ENCODE peak calls at places on chromosomes 7 and 10, in ten cellular contexts. R is CD4-positive, CD25-positive, alpha-beta regulatory T cell; Z is Panc1; Q is aorta; Y is spleen; X is left ventricle myocardium inferior; T is cardiac muscle cell; K is IMR-90; A is thoracic aorta; M is sigmoid colon. S is an unnamed sample. For H3K36me3, the result is how much of the 10 kb centered on the place peaks cover.

GRCh38 chr7:46357290-46357689 is 436.2 kb upstream of the IGFBP3 start:
- DNase-seq in R (no peak), Z (no peak), Q (no peak), Y (no peak), X (no peak), T (no peak), K (no peak), A (no peak), M (no peak), S (no peak)

GRCh38 chr7:48298779-48299178 is 127.5 kb downstream of the ABCA13 start:
- DNase-seq in R (peak), Z (peak), Q (no peak), Y (no peak), X (no peak), T (no peak), K (peak), A (no peak), M (no peak), S (peak)

GRCh38 chr10:14195455-14195854 is 135.3 kb downstream of the FRMD4A start:
- DNase-seq in R (no peak), Z (no peak), Q (no peak), Y (no peak), X (no peak), T (no peak), K (no peak), A (no peak), M (no peak), S (no peak)

GRCh38 chr7:40612298-40612697 is 477.5 kb downstream of the SUGCT start:
- DNase-seq in R (no peak), Z (no peak), Q (no peak), Y (no peak), X (no peak), T (no peak), K (no peak), A (no peak), M (no peak), S (no peak)

GRCh38 chr10:51425431-51425830 is 274.0 kb downstream of the CSTF2T start:
- DNase-seq in R (no peak), Z (no peak), Q (no peak), Y (no peak), X (peak), T (no peak), K (no peak), A (no peak), M (no peak), S (no peak)

GRCh38 chr10:79316671-79317431 is 30.4 kb upstream of the PPIF start:
- DNase-seq in R (peak), Z (no peak), Q (peak), Y (peak), X (no peak), T (no peak), K (peak), A (no peak), M (no peak), S (peak)

GRCh38 chr10:98848361-98848760 is 387.3 kb downstream of the HPSE2 start:
- DNase-seq in R (no peak), Z (no peak), Q (no peak), Y (no peak), X (no peak), T (no peak), K (no peak), A (no peak), M (no peak), S (no peak)

GRCh38 chr10:64430690-64431323 is 909.6 kb downstream of the REEP3 start:
- DNase-seq in R (no peak), Z (peak), Q (no peak), Y (no peak), X (no peak), T (peak), K (no peak), A (no peak), M (no peak), S (no peak)

GRCh38 chr10:71463111-71463510 is 66.4 kb downstream of the CDH23 start:
- DNase-seq in R (no peak), Z (no peak), Q (no peak), Y (no peak), X (no peak), T (no peak), K (no peak), A (no peak), M (no peak), S (no peak)

GRCh38 chr10:86077871-86078638 is 288.5 kb downstream of the GRID1 start:
- DNase-seq in R (no peak), Z (no peak), Q (no peak), Y (peak), X (no peak), T (no peak), K (no peak), A (no peak), M (peak), S (no peak)

GRCh38 chr10:46299531-46300366 is 13.0 kb downstream of the ANTXRL start:
- DNase-seq in R (no peak), Z (no peak), Q (peak), Y (peak), X (no peak), T (peak), K (no peak), A (no peak), M (peak), S (peak)

GRCh38 chr10:5291501-5292195 is 73.1 kb upstream of the UCN3 start:
- DNase-seq in R (peak), Z (no peak), Q (no peak), Y (peak), X (peak), T (no peak), K (peak), A (no peak), M (peak), S (peak)

GRCh38 chr7:67690700-67691099 is 694.1 kb downstream of the TYW1 start:
- DNase-seq in R (no peak), Z (no peak), Q (no peak), Y (no peak), X (no peak), T (no peak), K (no peak), A (no peak), M (no peak), S (no peak)

GRCh38 chr10:81018898-81019890 is 481.5 kb downstream of the SH2D4B start:
- DNase-seq in R (peak), Z (peak), Q (no peak), Y (no peak), X (no peak), T (peak), K (peak), A (no peak), M (no peak), S (peak)

GRCh38 chr10:126705951-126706565 is 35.6 kb upstream of the C10orf90 start:
- DNase-seq in R (no peak), Z (no peak), Q (no peak), Y (no peak), X (peak), T (no peak), K (no peak), A (no peak), M (no peak), S (no peak)

GRCh38 chr10:97851341-97852001 is 1.8 kb downstream of the GOLGA7B start:
- DNase-seq in R (peak), Z (no peak), Q (no peak), Y (peak), X (no peak), T (no peak), K (no peak), A (no peak), M (no peak), S (no peak)

GRCh38 chr7:121360564-121360963 is 31.8 kb downstream of the WNT16 start:
- DNase-seq in R (no peak), Z (no peak), Q (no peak), Y (no peak), X (no peak), T (no peak), K (no peak), A (no peak), M (no peak), S (no peak)

GRCh38 chr10:110502851-110503301 is 5.2 kb downstream of the DUSP5 start:
- DNase-seq in R (peak), Z (no peak), Q (no peak), Y (no peak), X (peak), T (no peak), K (peak), A (no peak), M (peak), S (peak)
- H3K36me3 ChIP-seq in R (under half), Z (under half), Q (under half), Y (under half), X (under half), T (under half), K (under half), A (under half), M (under half), S (half or more)

GRCh38 chr10:75358835-75359421 is 42.6 kb downstream of the ZNF503 start:
- DNase-seq in R (no peak), Z (no peak), Q (no peak), Y (no peak), X (no peak), T (no peak), K (peak), A (no peak), M (no peak), S (no peak)

GRCh38 chr10:75357500-75357899 is 44.1 kb downstream of the ZNF503 start:
- DNase-seq in R (no peak), Z (no peak), Q (no peak), Y (no peak), X (no peak), T (no peak), K (no peak), A (no peak), M (no peak), S (no peak)

GRCh38 chr10:75356484-75356883 is 45.1 kb downstream of the ZNF503 start:
- DNase-seq in R (no peak), Z (no peak), Q (no peak), Y (no peak), X (no peak), T (no peak), K (no peak), A (no peak), M (no peak), S (no peak)

GRCh38 chr10:75355706-75356105 is 45.9 kb downstream of the ZNF503 start:
- DNase-seq in R (no peak), Z (no peak), Q (no peak), Y (no peak), X (no peak), T (no peak), K (peak), A (no peak), M (no peak), S (no peak)

GRCh38 chr10:75358121-75358520 is 43.4 kb downstream of the ZNF503 start:
- DNase-seq in R (no peak), Z (no peak), Q (no peak), Y (no peak), X (no peak), T (no peak), K (no peak), A (no peak), M (no peak), S (no peak)
- H3K4me3 ChIP-seq in R (no peak), Z (no peak), Q (no peak), Y (no peak), X (no peak), T (no peak), K (no peak), A (no peak), M (no peak), S (no peak)

GRCh38 chr10:29827512-29827911 is 192.7 kb upstream of the SVIL start:
- DNase-seq in R (no peak), Z (no peak), Q (no peak), Y (no peak), X (no peak), T (no peak), K (no peak), A (no peak), M (no peak), S (no peak)

GRCh38 chr10:29828440-29828894 is 193.7 kb upstream of the SVIL start:
- DNase-seq in R (no peak), Z (no peak), Q (no peak), Y (no peak), X (no peak), T (no peak), K (no peak), A (no peak), M (no peak), S (no peak)

GRCh38 chr10:29830526-29831512 is 196.0 kb upstream of the SVIL start:
- DNase-seq in R (no peak), Z (no peak), Q (no peak), Y (no peak), X (no peak), T (no peak), K (peak), A (no peak), M (peak), S (no peak)

GRCh38 chr10:29826801-29827200 is 192.0 kb upstream of the SVIL start:
- DNase-seq in R (no peak), Z (no peak), Q (no peak), Y (no peak), X (no peak), T (no peak), K (no peak), A (no peak), M (no peak), S (no peak)

GRCh38 chr10:29828978-29829377 is 194.2 kb upstream of the SVIL start:
- DNase-seq in R (peak), Z (no peak), Q (no peak), Y (no peak), X (no peak), T (no peak), K (no peak), A (no peak), M (no peak), S (no peak)
- H3K27ac ChIP-seq in R (no peak), Z (no peak), Q (no peak), Y (no peak), X (no peak), T (no peak), K (no peak), A (no peak), M (peak), S (no peak)

GRCh38 chr10:78015546-78015945 is 13.8 kb downstream of the POLR3A start:
- DNase-seq in R (no peak), Z (no peak), Q (no peak), Y (no peak), X (no peak), T (peak), K (no peak), A (no peak), M (no peak), S (no peak)

GRCh38 chr10:78023741-78024140 is 5.6 kb downstream of the POLR3A start:
- DNase-seq in R (no peak), Z (no peak), Q (no peak), Y (no peak), X (no peak), T (no peak), K (no peak), A (no peak), M (no peak), S (no peak)

GRCh38 chr10:78021201-78021600 is 8.1 kb downstream of the POLR3A start:
- DNase-seq in R (no peak), Z (no peak), Q (no peak), Y (no peak), X (no peak), T (no peak), K (no peak), A (no peak), M (no peak), S (no peak)

GRCh38 chr10:78013564-78013963 is 15.8 kb downstream of the POLR3A start:
- DNase-seq in R (no peak), Z (no peak), Q (no peak), Y (no peak), X (no peak), T (no peak), K (no peak), A (no peak), M (no peak), S (no peak)

GRCh38 chr10:78017856-78018255 is 11.5 kb downstream of the POLR3A start:
- DNase-seq in R (no peak), Z (no peak), Q (no peak), Y (no peak), X (no peak), T (no peak), K (no peak), A (no peak), M (no peak), S (no peak)
- H3K36me3 ChIP-seq in R (half or more), Z (under half), Q (under half), Y (half or more), X (half or more), T (half or more), K (half or more), A (half or more), M (under half), S (half or more)

DNA sequence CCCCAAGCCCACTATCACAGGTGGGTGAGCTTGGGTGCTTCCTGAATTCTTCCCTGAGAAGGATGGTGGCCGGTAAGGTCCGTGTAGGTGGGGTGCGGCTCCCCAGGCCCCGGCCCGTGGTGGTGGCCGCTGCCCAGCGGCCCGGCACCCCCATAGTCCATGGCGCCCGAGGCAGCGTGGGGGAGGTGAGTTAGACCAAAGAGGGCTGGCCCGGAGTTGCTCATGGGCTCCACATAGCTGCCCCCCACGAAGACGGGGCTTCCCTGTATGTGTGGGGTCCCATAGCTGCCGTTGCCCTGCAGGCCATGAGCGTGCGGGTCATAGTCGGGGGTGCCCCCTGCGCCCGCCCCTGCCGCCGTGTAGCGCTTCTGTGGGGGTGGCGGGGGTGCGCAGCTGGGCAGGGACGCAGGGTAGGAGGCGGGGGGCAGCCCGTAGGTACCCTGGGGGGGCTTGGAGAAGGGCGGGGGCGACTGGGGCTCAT is 5.5 kb upstream of the HOXA2 start:
- DNase-seq in R (no peak), Z (no peak), Q (no peak), Y (no peak), X (no peak), T (no peak), K (peak), A (no peak), M (peak), S (no peak)
- H3K4me3 ChIP-seq in R (no peak), Z (no peak), Q (peak), Y (peak), X (peak), T (no peak), K (peak), A (peak), M (peak), S (no peak)

DNA sequence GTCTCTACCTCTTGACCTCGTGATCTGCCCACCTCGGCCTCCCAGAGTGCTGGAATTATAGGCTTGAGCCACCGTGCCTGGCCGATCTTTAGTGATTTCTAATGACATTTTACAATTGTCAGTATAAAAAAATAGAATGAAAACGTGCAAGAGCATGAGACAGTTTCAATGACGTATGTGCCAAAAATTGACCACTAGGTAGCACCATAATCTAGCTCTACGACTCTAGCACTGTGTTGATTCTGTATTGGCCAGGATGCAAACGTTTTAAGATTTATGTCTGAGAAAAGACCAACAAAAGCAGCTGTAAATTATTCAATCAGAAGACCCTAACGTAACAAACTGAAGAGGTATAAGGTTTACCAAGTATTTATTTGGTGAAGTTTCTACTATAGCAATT is 25.4 kb upstream of the EXOC6 start:
- DNase-seq in R (peak), Z (no peak), Q (no peak), Y (no peak), X (no peak), T (no peak), K (peak), A (no peak), M (no peak), S (no peak)
- H3K27ac ChIP-seq in R (no peak), Z (no peak), Q (no peak), Y (peak), X (peak), T (no peak), K (peak), A (no peak), M (no peak), S (peak)

DNA sequence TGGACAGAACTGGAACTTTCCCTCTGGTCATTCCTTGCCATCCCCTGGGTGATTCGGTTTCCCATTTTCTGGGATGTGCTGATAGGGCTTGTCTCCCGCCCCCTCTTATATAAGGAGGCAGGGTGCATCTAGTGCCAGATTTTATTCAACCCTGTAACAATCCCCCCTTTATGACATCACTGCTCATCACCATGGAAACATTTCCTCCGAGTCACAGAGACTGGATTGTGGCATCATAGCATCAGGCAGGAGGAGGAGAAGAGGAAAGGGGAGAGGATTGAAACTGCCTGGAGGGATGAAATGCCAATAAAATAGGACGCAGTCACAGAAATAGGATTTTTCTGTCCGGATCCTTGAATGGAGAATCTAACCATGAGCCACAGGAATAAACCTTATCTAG is 25.0 kb downstream of the SORCS3 start:
- DNase-seq in R (no peak), Z (no peak), Q (no peak), Y (no peak), X (no peak), T (no peak), K (no peak), A (no peak), M (no peak), S (no peak)
- H3K36me3 ChIP-seq in R (under half), Z (under half), Q (under half), Y (under half), X (under half), T (under half), K (under half), A (under half), M (under half), S (under half)